ENCODE peak calls at places on chromosomes 16 and 17, in five cellular contexts. M is SK-N-SH, Z is Peyer's patch, X is colonic mucosa, O is lung. B is an unnamed sample.

GRCh38 chr17:64001763-64002529 is 3.8 kb downstream of the PRR29 start:
- DNase-seq in X (no peak), O (peak; percentile 79), M (peak; percentile 27), Z (no peak), B (peak; percentile 84)

GRCh38 chr16:57185446-57185944 is 344 bp downstream of the PSME3IP1 start:
- DNase-seq in M (peak; percentile 61), X (peak; percentile 52), O (peak; percentile 40), Z (no peak), B (peak; percentile 92)

GRCh38 chr17:12850996-12851395 is 61.7 kb downstream of the ARHGAP44 start:
- DNase-seq in X (no peak), O (no peak), M (no peak), Z (no peak), B (no peak)

GRCh38 chr17:50328926-50329325 is 17.0 kb upstream of the XYLT2 start:
- DNase-seq in M (no peak), Z (no peak), O (no peak), X (no peak), B (no peak)

GRCh38 chr17:17681744-17682292 is 560 bp downstream of the RAI1 start:
- DNase-seq in X (peak; percentile 55), Z (peak; percentile 54), O (no peak), M (peak; percentile 75), B (peak; percentile 90)

GRCh38 chr17:58829172-58829637 is 73.6 kb downstream of the PPM1E start:
- DNase-seq in Z (no peak), X (peak; percentile 24), M (no peak), O (no peak), B (no peak)

GRCh38 chr16:4489030-4489429 is 12.8 kb downstream of the HMOX2 start:
- DNase-seq in O (no peak), M (no peak), X (no peak), Z (no peak), B (no peak)

GRCh38 chr16:86509759-86510464 is 415 bp upstream of the FOXF1 start:
- DNase-seq in Z (peak; percentile 20), X (peak; percentile 58), M (no peak), O (peak; percentile 39), B (no peak)

GRCh38 chr17:14311186-14311705 is 10.4 kb downstream of the HS3ST3B1 start:
- DNase-seq in O (no peak), M (no peak), Z (no peak), X (no peak), B (no peak)

GRCh38 chr17:11303773-11304394 is 62.9 kb downstream of the SHISA6 start:
- DNase-seq in M (no peak), X (no peak), O (no peak), Z (no peak), B (no peak)

GRCh38 chr16:27475561-27475960 is 73.6 kb downstream of the IL21R start:
- DNase-seq in X (no peak), Z (no peak), O (no peak), M (no peak), B (no peak)

GRCh38 chr16:58286769-58287433 is 7.9 kb downstream of the PRSS54 start:
- DNase-seq in M (no peak), X (no peak), Z (no peak), O (no peak), B (no peak)

GRCh38 chr16:67404740-67405226 is 11.5 kb upstream of the TPPP3 start:
- DNase-seq in O (peak; percentile 88), Z (no peak), X (peak; percentile 91), M (no peak), B (no peak)

DNA sequence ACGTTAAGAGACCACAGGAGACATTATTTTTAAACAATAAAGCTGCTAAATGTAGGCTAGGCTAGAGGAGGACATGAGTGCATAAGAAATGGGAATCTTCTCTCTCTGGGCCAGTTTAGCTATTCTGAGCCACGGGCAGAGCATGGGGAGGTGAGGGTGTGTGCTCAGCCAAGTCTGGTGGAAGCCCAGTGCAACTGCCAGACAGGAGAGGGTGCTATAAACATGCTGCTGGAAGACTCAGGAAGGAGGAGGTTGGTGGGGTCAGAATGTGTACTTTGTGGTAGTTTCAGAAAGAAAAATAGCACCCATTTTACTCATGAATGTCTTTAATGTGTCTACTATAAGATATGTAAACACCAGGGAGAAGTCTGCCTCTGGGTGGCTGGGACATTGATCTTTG is 5.9 kb upstream of the SDK2 start:
- DNase-seq in M (peak; percentile 63), O (peak; percentile 10), X (peak; percentile 61), Z (no peak), B (no peak)
- TF ChIP-seq CTCF in M (no peak), O (no peak), X (no peak), Z (peak; percentile 21), B (peak; percentile 41)

DNA sequence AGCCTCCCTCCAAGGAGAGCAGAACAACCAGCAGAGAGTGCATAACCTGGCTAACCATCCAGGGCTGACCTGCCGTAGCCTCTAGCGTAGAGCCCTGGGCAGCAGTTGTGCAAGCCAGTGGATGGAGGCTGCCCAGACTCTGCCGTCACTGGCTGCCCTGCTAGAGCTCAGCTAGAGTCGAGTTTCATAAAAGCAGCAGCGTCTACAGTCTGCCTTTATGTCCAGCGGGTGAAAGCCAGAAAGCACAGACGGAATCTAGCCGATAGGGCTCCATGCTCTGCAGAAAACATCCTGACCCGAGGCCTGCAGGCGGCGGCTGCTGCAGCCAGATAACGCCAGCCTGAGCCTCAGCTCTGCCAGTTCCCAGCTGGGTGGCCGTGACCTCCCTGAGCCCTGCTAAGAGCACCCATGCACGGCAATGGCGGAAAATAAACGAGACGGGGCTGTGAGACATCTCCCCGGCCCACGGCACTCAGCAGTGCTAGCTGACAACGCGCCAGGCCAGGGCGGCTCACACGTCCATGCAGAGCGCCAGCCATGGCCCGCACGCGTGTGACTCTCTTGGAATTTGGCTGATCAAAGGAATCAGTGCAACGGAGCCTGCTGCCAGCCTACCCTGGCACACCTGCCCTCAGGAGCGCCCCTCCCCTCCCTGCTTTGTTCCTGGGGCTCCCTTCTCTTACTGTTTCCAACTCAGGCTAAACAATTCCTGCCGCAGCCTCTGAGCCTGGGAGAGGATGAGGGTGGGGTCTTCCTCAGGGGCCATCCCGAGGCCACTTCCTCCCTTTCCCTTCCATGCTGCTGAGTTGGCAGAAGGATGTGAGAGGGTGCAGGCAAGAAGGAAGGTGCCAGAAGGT is 231.4 kb downstream of the ENGASE start:
- DNase-seq in X (no peak), M (peak; percentile 95), Z (no peak), O (no peak), B (peak; percentile 83)
- H3K4me1 ChIP-seq in X (no peaks in the 10 kb centered on the region), M (no peaks in the 10 kb centered on the region), Z (no peaks in the 10 kb centered on the region), O (peaks cover 9% of the 10 kb centered on the region), B (peaks cover 9% of the 10 kb centered on the region)

GRCh38 chr16:88523381-88524159 is 46.6 kb upstream of the ZC3H18 start:
- DNase-seq in Z (no peak), M (no peak), O (no peak), X (no peak), B (no peak)
- H3K4me3 ChIP-seq in Z (no peak overlapping the region), M (no peak overlapping the region), O (no peak overlapping the region), X (no peak overlapping the region), B (no peak overlapping the region)

GRCh38 chr17:65332375-65332774 is 195.2 kb downstream of the RGS9 start:
- DNase-seq in M (no peak), O (no peak), Z (no peak), X (no peak), B (no peak)
- TF ChIP-seq CTCF in M (no peak), O (no peak), Z (no peak), X (no peak), B (no peak)

DNA sequence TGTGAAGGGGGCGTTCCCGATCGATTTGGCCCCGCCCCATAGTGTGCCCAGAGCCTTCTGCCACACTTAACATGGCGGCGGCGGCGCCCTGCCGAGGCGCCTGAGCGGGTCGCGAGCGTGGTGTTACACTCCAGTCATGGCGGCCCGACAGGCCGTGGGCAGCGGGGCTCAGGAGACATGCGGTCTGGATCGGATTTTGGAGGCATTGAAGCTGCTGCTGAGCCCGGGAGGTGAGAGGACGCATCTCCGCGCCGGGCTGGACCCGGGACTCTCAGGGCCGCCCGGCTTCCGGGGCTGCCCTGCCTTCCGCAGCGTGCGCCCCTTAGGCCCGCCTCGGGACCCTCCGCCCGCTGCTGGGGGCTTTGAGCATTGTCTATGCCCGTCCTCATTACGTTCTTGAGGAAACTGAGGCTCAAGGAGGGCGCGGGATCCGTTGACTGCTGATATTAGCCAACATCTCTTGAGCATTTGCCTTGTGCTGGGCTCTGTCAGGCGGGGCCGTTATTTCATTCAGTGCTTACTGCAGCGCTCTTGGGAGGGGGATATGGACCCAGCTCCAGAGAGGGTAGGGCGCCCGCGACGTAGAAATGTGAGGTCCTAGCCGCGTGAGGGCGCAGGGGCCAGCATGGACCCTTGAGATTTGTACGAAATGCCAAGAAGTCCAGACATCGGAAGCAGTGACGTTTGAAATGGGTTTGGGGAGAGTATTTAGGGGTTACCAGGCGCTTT is at the start of gene TANGO6:
- DNase-seq in Z (peak; percentile 83), M (peak; percentile 89), O (peak; percentile 84), X (peak; percentile 88), B (peak; percentile 96)
- H3K4me1 ChIP-seq in Z (no peaks in the 10 kb centered on the region), M (no peaks in the 10 kb centered on the region), O (peaks cover 4% of the 10 kb centered on the region), X (no peaks in the 10 kb centered on the region), B (peaks cover 32% of the 10 kb centered on the region)

GRCh38 chr16:24673155-24673554 is 56.3 kb upstream of the TNRC6A start:
- DNase-seq in Z (no peak), M (no peak), O (no peak), X (no peak), B (no peak)

GRCh38 chr16:24674877-24675276 is 54.6 kb upstream of the TNRC6A start:
- DNase-seq in X (no peak), O (no peak), Z (no peak), M (no peak), B (no peak)

GRCh38 chr16:24668481-24669001 is 60.9 kb upstream of the TNRC6A start:
- DNase-seq in M (no peak), O (no peak), X (no peak), Z (no peak), B (no peak)

GRCh38 chr16:24670623-24671454 is 58.6 kb upstream of the TNRC6A start:
- DNase-seq in Z (peak; percentile 23), M (peak; percentile 81), X (peak; percentile 26), O (peak; percentile 40), B (no peak)

DNA sequence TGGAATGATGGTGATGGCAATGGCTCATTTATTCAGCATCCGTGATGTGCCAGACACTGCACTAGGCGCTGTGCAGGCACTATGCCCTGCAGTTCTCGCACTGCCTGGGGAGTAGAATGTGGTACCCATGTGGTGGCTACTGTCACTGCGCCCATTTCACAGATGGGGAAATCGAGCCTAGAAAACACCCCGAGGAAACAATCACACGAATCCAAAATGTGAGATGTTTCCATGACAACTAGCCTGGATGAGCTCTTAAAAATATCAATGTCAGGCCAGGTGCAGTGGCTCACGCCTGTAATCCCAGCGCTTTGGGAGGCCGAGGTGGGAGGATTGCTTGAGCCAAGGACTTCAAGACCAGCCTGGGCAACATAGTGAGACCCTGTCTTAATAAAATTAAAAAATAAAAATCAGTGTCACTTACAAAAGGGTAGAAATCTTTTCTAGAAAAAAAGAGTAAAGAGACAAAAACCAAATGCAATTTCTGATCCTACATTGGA is 57.9 kb upstream of the TNRC6A start:
- DNase-seq in O (no peak), X (no peak), Z (no peak), M (peak; percentile 46), B (no peak)
- H3K4me3 ChIP-seq in O (no peak overlapping the region), X (no peak overlapping the region), Z (no peak overlapping the region), M (no peak overlapping the region), B (no peak overlapping the region)